ENCODE peak calls at places on chromosomes 4 and X, in seven cellular contexts. P is bronchial epithelial cell, B is GM23248, C is lower lobe of right lung, Z is HCT116, A is epithelial cell of proximal tubule, G is OCI-LY7. D is an unnamed sample.

GRCh38 chr4:173852775-173853174 is 322.7 kb upstream of the HAND2 start:
- DNase-seq in Z (no peak), C (no peak), B (no peak), P (no peak), G (no peak), A (no peak), D (no peak)

GRCh38 chrX:101918746-101919145 is 13.1 kb downstream of the ZMAT1 start:
- DNase-seq in A (no peak), B (no peak), P (no peak), Z (no peak), G (no peak), C (no peak), D (no peak)

GRCh38 chrX:69365755-69366154 is 138.4 kb upstream of the NALF2 start:
- DNase-seq in C (no peak), A (no peak), B (no peak), Z (no peak), P (no peak), G (no peak), D (no peak)

GRCh38 chr4:2025817-2026216 is 17.0 kb upstream of the NELFA start:
- DNase-seq in B (no peak), C (no peak), Z (no peak), A (no peak), P (no peak), G (no peak), D (no peak)

GRCh38 chr4:140092094-140092820 is 61.7 kb downstream of the MAML3 start:
- DNase-seq in P (no peak), G (no peak), A (no peak), C (peak), B (peak), Z (no peak), D (no peak)

GRCh38 chr4:127846765-127847164 is 33.9 kb upstream of the PLK4 start:
- DNase-seq in G (no peak), C (no peak), P (no peak), B (no peak), Z (no peak), A (no peak), D (no peak)

GRCh38 chrX:57573754-57574153 is 18.1 kb upstream of the ZXDB start:
- DNase-seq in B (peak), G (peak), C (no peak), Z (no peak), A (no peak), P (no peak), D (peak)

GRCh38 chr4:86686741-86687140 is 92.6 kb downstream of the PTPN13 start:
- DNase-seq in G (no peak), Z (no peak), P (peak), B (no peak), C (no peak), A (no peak), D (no peak)

GRCh38 chrX:91434351-91435168 is at the start of gene PABPC5:
- DNase-seq in Z (no peak), A (no peak), C (peak), B (peak), P (peak), G (no peak), D (no peak)

GRCh38 chr4:32931475-32931874 is 2211.3 kb downstream of the PCDH7 start:
- DNase-seq in P (peak), Z (no peak), A (no peak), C (no peak), B (no peak), G (no peak), D (no peak)

GRCh38 chr4:56953680-56954520 is 23.5 kb downstream of the NOA1 start:
- DNase-seq in A (no peak), P (no peak), B (no peak), C (no peak), G (no peak), Z (no peak), D (no peak)

GRCh38 chrX:139093201-139093600 is 381.7 kb upstream of the FGF13 start:
- DNase-seq in C (no peak), Z (no peak), G (no peak), B (peak), P (no peak), A (no peak), D (no peak)

GRCh38 chr4:87053064-87053693 is 118.4 kb downstream of the AFF1 start:
- DNase-seq in A (no peak), P (no peak), G (no peak), C (no peak), B (no peak), Z (no peak), D (no peak)

GRCh38 chrX:40100141-40100536 is 2.4 kb upstream of the BCOR start:
- DNase-seq in Z (no peak), B (no peak), C (peak), G (peak), A (no peak), P (no peak), D (no peak)

GRCh38 chr4:6688879-6689505 is 4.7 kb upstream of the S100P start:
- DNase-seq in B (peak), C (no peak), G (no peak), Z (peak), P (peak), A (no peak), D (peak)

GRCh38 chr4:2833671-2834000 is 10.0 kb upstream of the ADD1 start:
- DNase-seq in P (no peak), C (peak), B (no peak), G (no peak), Z (no peak), A (no peak), D (no peak)

GRCh38 chr4:48044298-48044697 is 27.7 kb downstream of the NIPAL1 start:
- DNase-seq in G (no peak), P (no peak), A (no peak), Z (no peak), C (no peak), B (no peak), D (no peak)

GRCh38 chrX:103817502-103817901 is 14.6 kb downstream of the RAB9B start:
- DNase-seq in C (no peak), B (peak), Z (peak), G (peak), P (peak), A (no peak), D (peak)

GRCh38 chr4:14749910-14750309 is 252.4 kb upstream of the CPEB2 start:
- DNase-seq in B (peak), P (peak), C (peak), A (no peak), Z (no peak), G (no peak), D (no peak)

GRCh38 chr4:10509733-10510132 is 52.5 kb upstream of the ZNF518B start:
- DNase-seq in A (no peak), C (no peak), Z (no peak), B (no peak), G (no peak), P (no peak), D (no peak)

GRCh38 chr4:47538516-47538915 is 53.4 kb downstream of the ATP10D start:
- DNase-seq in C (no peak), Z (no peak), A (no peak), B (peak), G (no peak), P (no peak), D (no peak)

GRCh38 chr4:156609421-156609820 is 362.2 kb downstream of the PDGFC start:
- DNase-seq in P (no peak), C (peak), G (no peak), A (no peak), Z (no peak), B (no peak), D (no peak)

GRCh38 chrX:25524150-25524549 is 508.4 kb upstream of the ARX start:
- DNase-seq in C (no peak), P (peak), G (no peak), A (peak), B (no peak), Z (no peak), D (no peak)

GRCh38 chrX:22445880-22446279 is 173.2 kb downstream of the CBLL2 start:
- DNase-seq in B (no peak), Z (no peak), P (no peak), G (no peak), A (no peak), C (no peak), D (no peak)

GRCh38 chr4:100168521-100168920 is 21.7 kb downstream of the DDIT4L start:
- DNase-seq in P (no peak), B (peak), Z (no peak), C (no peak), A (no peak), G (no peak), D (no peak)

GRCh38 chr4:169311643-169312365 is 41.0 kb upstream of the SH3RF1 start:
- DNase-seq in Z (peak), G (peak), P (peak), B (peak), C (no peak), A (no peak), D (peak)

DNA sequence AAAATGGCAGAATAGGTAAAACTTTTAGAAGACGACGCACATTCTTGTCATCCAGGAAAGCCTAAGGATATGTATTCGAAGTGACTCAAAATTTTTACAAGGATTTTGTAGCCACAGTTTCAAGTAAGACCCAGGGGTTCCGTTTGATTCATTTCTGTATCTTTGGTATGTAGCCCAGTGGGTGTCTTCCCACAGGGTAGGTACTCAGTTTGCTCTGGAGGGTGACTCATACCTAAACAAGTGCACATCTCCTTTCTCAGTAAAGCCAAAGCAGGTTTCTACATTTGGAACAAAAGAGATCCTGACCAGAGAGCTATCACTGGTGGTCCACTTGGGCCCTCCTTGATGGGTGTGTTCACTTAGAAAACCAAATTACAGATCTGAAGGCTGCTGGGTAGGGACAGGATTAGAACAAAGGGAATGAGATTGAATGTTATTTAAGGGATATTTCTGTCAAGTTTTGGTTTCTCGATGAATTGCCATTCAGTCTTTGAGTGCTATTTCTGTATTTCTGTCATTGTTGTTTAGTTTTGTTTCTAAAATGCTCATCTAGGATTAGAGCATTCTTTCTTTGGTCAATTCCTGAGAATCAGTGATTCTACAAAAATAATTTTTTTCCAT is 56.1 kb downstream of the PLS3 start:
- DNase-seq in B (peak), P (peak), A (no peak), G (no peak), Z (peak), C (no peak), D (no peak)
- H3K4me3 ChIP-seq in B (peak), P (no peak), A (no peak), G (no peak), Z (no peak), C (no peak), D (no peak)

DNA sequence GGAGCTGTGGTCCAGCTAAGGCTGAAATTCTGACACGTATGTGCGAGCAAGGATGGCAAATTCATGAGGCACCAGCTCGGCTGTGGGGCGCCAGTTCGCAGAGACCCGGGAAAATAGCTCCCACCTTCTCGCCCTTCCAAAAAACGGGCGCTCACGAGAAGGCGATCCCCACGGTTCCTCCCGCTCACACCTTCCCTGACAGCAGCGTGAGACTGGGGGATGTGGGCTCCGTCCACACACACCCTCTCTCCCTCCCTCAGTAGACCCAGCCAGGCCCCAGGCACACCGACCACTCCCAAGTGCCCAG is 584 bp downstream of the GPC3 start:
- DNase-seq in B (no peak), Z (no peak), A (no peak), C (no peak), P (no peak), G (no peak), D (no peak)
- H3K4me3 ChIP-seq in B (no peak), Z (no peak), A (peak), C (peak), P (peak), G (no peak), D (no peak)

GRCh38 chr4:123706961-123707360 is 310.4 kb downstream of the SPRY1 start:
- DNase-seq in B (peak), Z (no peak), P (no peak), C (no peak), G (no peak), A (no peak), D (no peak)

GRCh38 chr4:123705419-123705818 is 308.8 kb downstream of the SPRY1 start:
- DNase-seq in P (no peak), B (no peak), G (no peak), Z (no peak), A (no peak), C (no peak), D (no peak)

GRCh38 chr4:123699823-123700822 is 303.5 kb downstream of the SPRY1 start:
- DNase-seq in C (no peak), G (no peak), A (peak), Z (no peak), P (peak), B (peak), D (no peak)

GRCh38 chr4:123696712-123697111 is 300.1 kb downstream of the SPRY1 start:
- DNase-seq in G (no peak), C (no peak), B (no peak), A (no peak), P (no peak), Z (no peak), D (no peak)

GRCh38 chr4:123701046-123701445 is 304.5 kb downstream of the SPRY1 start:
- DNase-seq in B (peak), C (no peak), A (no peak), G (no peak), Z (no peak), P (no peak), D (no peak)
- H3K4me3 ChIP-seq in B (peak), C (no peak), A (no peak), G (no peak), Z (no peak), P (no peak), D (no peak)

GRCh38 chr4:73721419-73721818 is 18.9 kb upstream of the CXCL8 start:
- DNase-seq in C (no peak), P (peak), B (peak), Z (no peak), A (peak), G (no peak), D (no peak)
- H3K4me3 ChIP-seq in C (no peak), P (no peak), B (no peak), Z (no peak), A (no peak), G (no peak), D (no peak)

GRCh38 chr4:40888916-40889315 is 139.2 kb downstream of the NSUN7 start:
- DNase-seq in G (no peak), C (no peak), B (no peak), Z (no peak), A (no peak), P (no peak), D (no peak)

GRCh38 chr4:40886931-40887330 is 137.2 kb downstream of the NSUN7 start:
- DNase-seq in P (no peak), C (no peak), Z (no peak), G (no peak), B (no peak), A (no peak), D (no peak)

GRCh38 chr4:40890199-40890598 is 140.4 kb downstream of the NSUN7 start:
- DNase-seq in P (no peak), A (no peak), G (no peak), C (no peak), Z (no peak), B (no peak), D (no peak)

GRCh38 chr4:40890764-40891163 is 141.0 kb downstream of the NSUN7 start:
- DNase-seq in B (no peak), G (no peak), C (no peak), A (no peak), P (no peak), Z (no peak), D (peak)

DNA sequence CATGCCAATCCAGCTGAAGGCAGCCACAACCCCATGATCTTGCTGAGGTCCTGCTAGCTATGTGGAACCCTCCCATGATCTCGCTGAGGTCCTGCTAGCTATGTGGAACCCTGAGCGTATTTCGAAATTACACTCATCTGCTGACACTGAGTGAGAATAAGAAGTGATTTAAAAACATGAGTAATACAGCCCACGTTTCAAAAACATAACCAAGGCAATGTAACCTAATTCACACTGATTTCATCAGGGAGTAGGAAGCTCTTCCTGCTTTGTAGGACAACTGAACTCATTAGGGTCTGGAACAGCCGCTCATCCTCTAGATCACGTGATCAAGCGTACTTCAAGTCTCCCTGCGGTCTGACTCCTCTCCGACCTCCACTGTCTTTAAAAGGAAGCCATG is 137.9 kb downstream of the NSUN7 start:
- DNase-seq in G (no peak), C (no peak), P (no peak), Z (no peak), B (peak), A (no peak), D (no peak)
- H3K4me3 ChIP-seq in G (no peak), C (no peak), P (no peak), Z (no peak), B (peak), A (no peak), D (no peak)

GRCh38 chr4:98287328-98287727 is 26.1 kb downstream of the RAP1GDS1 start:
- DNase-seq in Z (no peak), C (no peak), P (no peak), A (no peak), B (no peak), G (no peak), D (no peak)

GRCh38 chr4:98290511-98290910 is 29.3 kb downstream of the RAP1GDS1 start:
- DNase-seq in C (no peak), Z (no peak), A (no peak), B (peak), G (no peak), P (no peak), D (no peak)

GRCh38 chr4:98289375-98289774 is 28.2 kb downstream of the RAP1GDS1 start:
- DNase-seq in B (no peak), A (no peak), C (no peak), P (no peak), Z (no peak), G (no peak), D (no peak)

GRCh38 chr4:98298022-98298421 is 36.8 kb downstream of the RAP1GDS1 start:
- DNase-seq in P (no peak), Z (no peak), A (no peak), C (no peak), B (no peak), G (no peak), D (no peak)

DNA sequence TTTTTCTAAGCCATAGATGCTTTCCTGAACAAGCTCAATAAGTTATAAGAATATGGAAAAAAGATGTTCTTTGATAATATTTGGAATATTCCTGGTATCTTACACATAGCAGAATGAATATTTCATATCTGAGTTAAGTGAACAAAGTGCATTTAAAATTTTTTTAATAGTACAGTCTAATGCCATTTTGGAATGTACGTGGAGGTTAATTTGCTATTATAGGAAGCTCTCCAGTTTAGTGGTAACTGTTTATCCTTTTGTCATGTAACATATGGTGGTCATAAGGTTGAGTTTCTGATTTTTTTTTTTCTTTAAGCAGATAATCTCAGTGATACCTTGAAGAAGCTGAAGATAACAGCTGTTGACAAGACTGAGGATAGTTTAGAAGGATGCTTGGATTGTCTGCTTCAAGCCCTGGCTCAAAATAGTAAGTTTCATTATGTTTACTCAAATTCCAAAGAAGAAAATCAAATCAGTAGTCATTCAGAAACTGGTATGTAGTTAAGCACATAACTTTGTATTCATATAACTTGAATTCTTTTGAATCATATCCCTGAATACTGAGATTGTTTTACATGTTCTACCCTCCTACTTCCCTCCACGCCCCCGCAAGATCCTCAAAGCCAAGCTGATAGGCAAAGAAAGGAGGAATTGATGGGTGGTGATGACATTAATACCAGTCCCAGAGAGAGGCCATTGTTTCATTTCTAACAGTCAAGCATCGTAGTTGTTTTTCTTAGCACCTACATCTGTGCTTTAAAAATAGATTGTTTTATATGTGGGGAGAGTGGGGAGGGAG is 32.1 kb downstream of the RAP1GDS1 start:
- DNase-seq in Z (no peak), P (no peak), G (no peak), C (no peak), A (no peak), B (no peak), D (no peak)
- H3K4me3 ChIP-seq in Z (no peak), P (no peak), G (no peak), C (no peak), A (no peak), B (no peak), D (no peak)

GRCh38 chr4:122687450-122688121 is 44.9 kb upstream of the BBS12 start:
- DNase-seq in Z (no peak), C (no peak), B (no peak), G (no peak), P (no peak), A (no peak), D (no peak)
- H3K4me3 ChIP-seq in Z (no peak), C (no peak), B (no peak), G (no peak), P (no peak), A (no peak), D (no peak)

GRCh38 chr4:118683513-118683912 is 1.7 kb upstream of the METTL14 start:
- DNase-seq in A (no peak), C (no peak), G (peak), P (peak), B (no peak), Z (no peak), D (peak)
- H3K4me3 ChIP-seq in A (no peak), C (no peak), G (peak), P (no peak), B (no peak), Z (peak), D (no peak)

D was measured in Jurkat, Clone E6-1.